ENCODE peak calls at places on chromosome 3, in five cellular contexts. One of them, this sample, is unnamed.

GRCh38 chr3:127177226-127177625 is 15.7 kb upstream of the PRR23E start:
- DNase-seq in prostate gland: no peak
- DNase-seq in suprapubic skin: no peak
- DNase-seq in breast epithelium: no peak
- DNase-seq in GM12892: no peak
- DNase-seq in this sample: peak

GRCh38 chr3:187856567-187856966 is 111.3 kb upstream of the BCL6 start:
- DNase-seq in prostate gland: no peak
- DNase-seq in suprapubic skin: no peak
- DNase-seq in breast epithelium: no peak
- DNase-seq in GM12892: no peak
- DNase-seq in this sample: no peak

GRCh38 chr3:170593634-170594033 is 7.8 kb upstream of the SLC7A14 start:
- DNase-seq in prostate gland: no peak
- DNase-seq in suprapubic skin: no peak
- DNase-seq in breast epithelium: no peak
- DNase-seq in GM12892: no peak
- DNase-seq in this sample: no peak

GRCh38 chr3:125684199-125684598 is 88.9 kb upstream of the OSBPL11 start:
- DNase-seq in prostate gland: no peak
- DNase-seq in suprapubic skin: no peak
- DNase-seq in breast epithelium: no peak
- DNase-seq in GM12892: no peak
- DNase-seq in this sample: no peak

GRCh38 chr3:27596334-27596841 is 112.2 kb upstream of the SLC4A7 start:
- DNase-seq in prostate gland: no peak
- DNase-seq in suprapubic skin: no peak
- DNase-seq in breast epithelium: no peak
- DNase-seq in GM12892: no peak
- DNase-seq in this sample: no peak

GRCh38 chr3:56347219-56347871 is 120.9 kb downstream of the ERC2 start:
- DNase-seq in prostate gland: no peak
- DNase-seq in suprapubic skin: no peak
- DNase-seq in breast epithelium: no peak
- DNase-seq in GM12892: no peak
- DNase-seq in this sample: peak

GRCh38 chr3:175193815-175194518 is 334.8 kb downstream of the NAALADL2 start:
- DNase-seq in prostate gland: no peak
- DNase-seq in suprapubic skin: no peak
- DNase-seq in breast epithelium: no peak
- DNase-seq in GM12892: no peak
- DNase-seq in this sample: no peak

GRCh38 chr3:112646623-112647022 is 5.7 kb upstream of the CCDC80 start:
- DNase-seq in prostate gland: no peak
- DNase-seq in suprapubic skin: no peak
- DNase-seq in breast epithelium: no peak
- DNase-seq in GM12892: no peak
- DNase-seq in this sample: no peak

GRCh38 chr3:159732172-159733111 is 256.2 kb upstream of the IL12A start:
- DNase-seq in prostate gland: peak
- DNase-seq in suprapubic skin: no peak
- DNase-seq in breast epithelium: no peak
- DNase-seq in GM12892: no peak
- DNase-seq in this sample: peak

GRCh38 chr3:188602111-188602510 is 448.2 kb downstream of the LPP start:
- DNase-seq in prostate gland: no peak
- DNase-seq in suprapubic skin: no peak
- DNase-seq in breast epithelium: no peak
- DNase-seq in GM12892: no peak
- DNase-seq in this sample: no peak

GRCh38 chr3:53820084-53820483 is 26.1 kb downstream of the CHDH start:
- DNase-seq in prostate gland: no peak
- DNase-seq in suprapubic skin: peak
- DNase-seq in breast epithelium: no peak
- DNase-seq in GM12892: no peak
- DNase-seq in this sample: no peak
- TF ChIP-seq POLR2A in prostate gland: no peak
- TF ChIP-seq POLR2A in suprapubic skin: no peak
- TF ChIP-seq POLR2A in breast epithelium: no peak
- TF ChIP-seq POLR2A in GM12892: no peak
- TF ChIP-seq POLR2A in this sample: no peak

DNA sequence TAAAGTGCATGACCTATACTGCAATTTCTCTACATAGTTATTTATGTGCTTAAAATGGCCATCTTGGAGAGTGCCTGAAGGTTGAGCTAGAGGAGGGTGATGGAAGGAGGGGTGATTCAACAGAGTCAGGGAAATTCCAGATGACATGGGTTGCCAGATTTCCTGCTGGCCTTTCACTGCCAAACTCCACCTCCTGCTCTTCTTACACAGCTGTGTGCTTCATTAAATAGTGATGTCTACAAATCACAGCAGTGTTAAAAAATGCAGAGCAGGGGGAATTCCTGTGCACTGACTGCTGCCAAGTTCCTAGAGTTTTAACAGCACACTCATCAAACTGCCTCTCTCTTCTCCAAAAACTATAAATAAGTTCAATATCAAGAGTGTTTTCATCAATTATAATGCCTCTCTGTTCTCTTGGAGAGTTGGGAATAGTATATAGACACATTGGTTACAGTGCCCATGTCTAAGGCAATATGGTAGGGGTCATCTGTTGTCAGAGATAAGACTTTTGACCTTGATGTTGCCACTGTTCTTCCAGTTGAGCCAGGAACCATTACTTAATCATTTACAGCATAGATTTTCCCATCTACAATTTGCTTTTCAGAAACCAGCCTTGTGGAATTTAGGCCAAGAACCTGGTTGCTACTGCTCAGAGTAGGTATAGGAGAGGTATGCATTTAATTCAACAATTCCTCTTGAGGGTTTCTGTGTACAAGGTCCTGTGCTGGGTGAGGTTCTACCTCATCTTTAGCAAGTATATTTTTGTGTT is 79.6 kb downstream of the TP63 start:
- DNase-seq in prostate gland: peak
- DNase-seq in suprapubic skin: no peak
- DNase-seq in breast epithelium: no peak
- DNase-seq in GM12892: no peak
- DNase-seq in this sample: peak
- TF ChIP-seq POLR2AphosphoS5 in prostate gland: peak
- TF ChIP-seq POLR2AphosphoS5 in suprapubic skin: no peak
- TF ChIP-seq POLR2AphosphoS5 in breast epithelium: no peak
- TF ChIP-seq POLR2AphosphoS5 in GM12892: no peak
- TF ChIP-seq POLR2AphosphoS5 in this sample: no peak

GRCh38 chr3:184314700-184315505 is 497 bp downstream of the EIF4G1 start:
- DNase-seq in prostate gland: peak
- DNase-seq in suprapubic skin: peak
- DNase-seq in breast epithelium: peak
- DNase-seq in GM12892: peak
- DNase-seq in this sample: peak

GRCh38 chr3:184316792-184317191 is 2.4 kb downstream of the EIF4G1 start:
- DNase-seq in prostate gland: no peak
- DNase-seq in suprapubic skin: no peak
- DNase-seq in breast epithelium: no peak
- DNase-seq in GM12892: no peak
- DNase-seq in this sample: no peak

GRCh38 chr3:184315871-184316661 is 1.7 kb downstream of the EIF4G1 start:
- DNase-seq in prostate gland: no peak
- DNase-seq in suprapubic skin: no peak
- DNase-seq in breast epithelium: no peak
- DNase-seq in GM12892: no peak
- DNase-seq in this sample: peak

GRCh38 chr3:184315506-184315867 is 1.1 kb downstream of the EIF4G1 start:
- DNase-seq in prostate gland: no peak
- DNase-seq in suprapubic skin: no peak
- DNase-seq in breast epithelium: no peak
- DNase-seq in GM12892: no peak
- DNase-seq in this sample: no peak

DNA sequence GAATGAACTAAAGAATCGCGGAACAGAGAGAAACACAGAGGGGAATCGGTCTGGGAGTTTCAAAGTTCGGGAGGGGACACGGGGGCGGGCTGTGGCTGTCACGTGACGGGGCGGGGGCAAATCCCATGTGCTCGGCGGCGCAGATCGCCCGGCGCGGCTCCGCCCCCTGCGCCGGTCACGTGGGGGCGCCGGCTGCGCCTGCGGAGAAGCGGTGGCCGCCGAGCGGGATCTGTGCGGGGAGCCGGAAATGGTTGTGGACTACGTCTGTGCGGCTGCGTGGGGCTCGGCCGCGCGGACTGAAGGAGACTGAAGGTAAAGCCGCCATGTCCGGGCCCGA is at the start of gene EIF4G1:
- DNase-seq in prostate gland: peak
- DNase-seq in suprapubic skin: peak
- DNase-seq in breast epithelium: peak
- DNase-seq in GM12892: peak
- DNase-seq in this sample: peak
- TF ChIP-seq POLR2A in prostate gland: peak
- TF ChIP-seq POLR2A in suprapubic skin: no peak
- TF ChIP-seq POLR2A in breast epithelium: peak
- TF ChIP-seq POLR2A in GM12892: peak
- TF ChIP-seq POLR2A in this sample: no peak

DNA sequence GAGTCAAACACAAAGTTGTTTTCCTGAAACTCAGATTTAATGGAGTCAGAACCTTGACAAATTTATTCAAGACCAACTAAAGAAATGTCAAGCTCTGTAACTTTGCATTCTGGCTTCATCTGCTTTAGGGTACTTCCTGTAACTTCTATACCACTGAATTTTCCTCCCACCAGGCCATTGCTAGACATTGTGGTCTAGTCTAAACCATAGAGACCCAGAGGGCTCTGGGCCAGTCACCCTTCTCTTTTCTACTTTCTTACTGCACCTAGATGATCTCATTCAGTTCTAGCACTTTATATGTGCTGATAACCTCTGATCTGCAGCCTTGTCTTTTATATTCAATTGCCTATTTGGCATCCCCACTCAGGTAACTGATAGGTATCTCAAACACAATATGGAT is 2.8 kb upstream of the OR5K1 start:
- DNase-seq in prostate gland: no peak
- DNase-seq in suprapubic skin: no peak
- DNase-seq in breast epithelium: no peak
- DNase-seq in GM12892: no peak
- DNase-seq in this sample: no peak
- TF ChIP-seq POLR2AphosphoS5 in prostate gland: no peak
- TF ChIP-seq POLR2AphosphoS5 in suprapubic skin: no peak
- TF ChIP-seq POLR2AphosphoS5 in breast epithelium: no peak
- TF ChIP-seq POLR2AphosphoS5 in GM12892: no peak
- TF ChIP-seq POLR2AphosphoS5 in this sample: no peak

GRCh38 chr3:182795383-182795782 is 2.1 kb downstream of the ATP11B start:
- DNase-seq in prostate gland: peak
- DNase-seq in suprapubic skin: no peak
- DNase-seq in breast epithelium: no peak
- DNase-seq in GM12892: peak
- DNase-seq in this sample: no peak

GRCh38 chr3:182792901-182793662 is at the start of gene ATP11B:
- DNase-seq in prostate gland: peak
- DNase-seq in suprapubic skin: peak
- DNase-seq in breast epithelium: peak
- DNase-seq in GM12892: peak
- DNase-seq in this sample: peak

GRCh38 chr3:182794806-182795369 is 1.6 kb downstream of the ATP11B start:
- DNase-seq in prostate gland: no peak
- DNase-seq in suprapubic skin: no peak
- DNase-seq in breast epithelium: no peak
- DNase-seq in GM12892: no peak
- DNase-seq in this sample: no peak

GRCh38 chr3:182794455-182794773 is 1.1 kb downstream of the ATP11B start:
- DNase-seq in prostate gland: no peak
- DNase-seq in suprapubic skin: no peak
- DNase-seq in breast epithelium: no peak
- DNase-seq in GM12892: no peak
- DNase-seq in this sample: no peak

GRCh38 chr3:182793663-182794454 is 555 bp downstream of the ATP11B start:
- DNase-seq in prostate gland: peak
- DNase-seq in suprapubic skin: no peak
- DNase-seq in breast epithelium: no peak
- DNase-seq in GM12892: peak
- DNase-seq in this sample: no peak
- TF ChIP-seq POLR2A in prostate gland: no peak
- TF ChIP-seq POLR2A in suprapubic skin: no peak
- TF ChIP-seq POLR2A in breast epithelium: no peak
- TF ChIP-seq POLR2A in GM12892: no peak
- TF ChIP-seq POLR2A in this sample: peak

GRCh38 chr3:196517919-196518318 is 2.8 kb upstream of the SMCO1 start:
- DNase-seq in prostate gland: no peak
- DNase-seq in suprapubic skin: no peak
- DNase-seq in breast epithelium: no peak
- DNase-seq in GM12892: no peak
- DNase-seq in this sample: no peak

GRCh38 chr3:196513697-196514349 is 1.3 kb downstream of the SMCO1 start:
- DNase-seq in prostate gland: no peak
- DNase-seq in suprapubic skin: no peak
- DNase-seq in breast epithelium: no peak
- DNase-seq in GM12892: no peak
- DNase-seq in this sample: no peak

GRCh38 chr3:196517142-196517808 is 2.1 kb upstream of the SMCO1 start:
- DNase-seq in prostate gland: no peak
- DNase-seq in suprapubic skin: no peak
- DNase-seq in breast epithelium: no peak
- DNase-seq in GM12892: no peak
- DNase-seq in this sample: no peak

GRCh38 chr3:196514350-196514716 is 813 bp downstream of the SMCO1 start:
- DNase-seq in prostate gland: no peak
- DNase-seq in suprapubic skin: no peak
- DNase-seq in breast epithelium: no peak
- DNase-seq in GM12892: no peak
- DNase-seq in this sample: no peak

GRCh38 chr3:196514913-196515621 is at the start of gene SMCO1:
- DNase-seq in prostate gland: no peak
- DNase-seq in suprapubic skin: no peak
- DNase-seq in breast epithelium: no peak
- DNase-seq in GM12892: no peak
- DNase-seq in this sample: no peak
- TF ChIP-seq POLR2AphosphoS5 in prostate gland: no peak
- TF ChIP-seq POLR2AphosphoS5 in suprapubic skin: no peak
- TF ChIP-seq POLR2AphosphoS5 in breast epithelium: no peak
- TF ChIP-seq POLR2AphosphoS5 in GM12892: no peak
- TF ChIP-seq POLR2AphosphoS5 in this sample: no peak

DNA sequence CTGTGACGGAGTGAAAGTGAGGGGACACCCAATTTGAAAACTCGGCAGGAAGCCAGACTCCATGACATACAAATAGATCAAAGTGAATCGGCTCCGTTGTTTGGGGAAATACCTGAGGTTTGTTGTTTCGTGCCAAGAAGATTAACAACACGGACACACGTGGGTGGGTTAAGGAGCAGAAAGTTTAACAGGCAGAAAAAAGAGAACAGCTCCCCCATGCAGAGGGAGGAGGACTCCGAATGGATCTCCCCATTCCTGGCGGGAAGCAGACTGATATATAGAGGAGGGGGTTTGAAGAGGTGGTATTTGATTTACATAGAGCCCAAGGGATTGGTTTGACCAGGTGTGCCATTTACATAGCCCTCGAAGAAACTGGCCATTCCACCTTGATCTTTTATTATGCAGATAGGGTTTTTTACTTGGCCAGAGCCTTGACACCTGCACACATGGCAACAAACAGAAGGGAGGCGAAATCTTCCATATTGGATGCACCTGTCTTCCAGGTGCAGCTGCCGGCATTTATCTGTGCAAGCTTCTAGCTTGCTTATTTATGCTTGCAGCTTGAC is 4.8 kb upstream of the SACM1L start:
- DNase-seq in prostate gland: no peak
- DNase-seq in suprapubic skin: no peak
- DNase-seq in breast epithelium: no peak
- DNase-seq in GM12892: no peak
- DNase-seq in this sample: no peak
- TF ChIP-seq POLR2A in prostate gland: no peak
- TF ChIP-seq POLR2A in suprapubic skin: no peak
- TF ChIP-seq POLR2A in breast epithelium: no peak
- TF ChIP-seq POLR2A in GM12892: no peak
- TF ChIP-seq POLR2A in this sample: no peak

This sample was measured in upper lobe of left lung.